ENCODE peak calls at places on chromosomes 7 and 10, in five cellular contexts. One of them, this sample, is unnamed.

GRCh38 chr10:103922659-103923058 is 4.7 kb upstream of the STN1 start:
- DNase-seq in A549: no peak
- DNase-seq in lower leg skin: no peak
- DNase-seq in sigmoid colon: no peak
- DNase-seq in stomach: no peak
- DNase-seq in this sample: no peak

GRCh38 chr7:44162179-44162578 is 21.0 kb upstream of the MYL7 start:
- DNase-seq in A549: no peak
- DNase-seq in lower leg skin: peak; percentile 57
- DNase-seq in sigmoid colon: no peak
- DNase-seq in stomach: no peak
- DNase-seq in this sample: no peak

GRCh38 chr7:105648561-105649401 is 67.5 kb upstream of the EFCAB10 start:
- DNase-seq in A549: peak; percentile 73
- DNase-seq in lower leg skin: no peak
- DNase-seq in sigmoid colon: peak; percentile 46
- DNase-seq in stomach: peak; percentile 60
- DNase-seq in this sample: no peak

GRCh38 chr7:17645500-17645899 is 294.8 kb downstream of the SNX13 start:
- DNase-seq in A549: no peak
- DNase-seq in lower leg skin: no peak
- DNase-seq in sigmoid colon: no peak
- DNase-seq in stomach: no peak
- DNase-seq in this sample: no peak

GRCh38 chr10:27771231-27771630 is 25.6 kb upstream of the MKX start:
- DNase-seq in A549: no peak
- DNase-seq in lower leg skin: no peak
- DNase-seq in sigmoid colon: no peak
- DNase-seq in stomach: no peak
- DNase-seq in this sample: no peak

GRCh38 chr10:10798021-10798420 is 219.7 kb upstream of the CELF2 start:
- DNase-seq in A549: no peak
- DNase-seq in lower leg skin: no peak
- DNase-seq in sigmoid colon: no peak
- DNase-seq in stomach: no peak
- DNase-seq in this sample: no peak

GRCh38 chr7:118366363-118366762 is 141.9 kb downstream of the ANKRD7 start:
- DNase-seq in A549: no peak
- DNase-seq in lower leg skin: no peak
- DNase-seq in sigmoid colon: no peak
- DNase-seq in stomach: no peak
- DNase-seq in this sample: no peak

GRCh38 chr10:90986136-90986760 is 65.4 kb upstream of the ANKRD1 start:
- DNase-seq in A549: no peak
- DNase-seq in lower leg skin: no peak
- DNase-seq in sigmoid colon: no peak
- DNase-seq in stomach: no peak
- DNase-seq in this sample: no peak

GRCh38 chr7:29854257-29854938 is 48.1 kb downstream of the WIPF3 start:
- DNase-seq in A549: no peak
- DNase-seq in lower leg skin: peak; percentile 32
- DNase-seq in sigmoid colon: no peak
- DNase-seq in stomach: no peak
- DNase-seq in this sample: no peak

GRCh38 chr7:111140091-111140870 is 49.4 kb downstream of the LRRN3 start:
- DNase-seq in A549: no peak
- DNase-seq in lower leg skin: no peak
- DNase-seq in sigmoid colon: no peak
- DNase-seq in stomach: no peak
- DNase-seq in this sample: no peak

GRCh38 chr10:23914641-23915040 is 294.3 kb upstream of the KIAA1217 start:
- DNase-seq in A549: no peak
- DNase-seq in lower leg skin: no peak
- DNase-seq in sigmoid colon: no peak
- DNase-seq in stomach: no peak
- DNase-seq in this sample: no peak

GRCh38 chr10:35041502-35041879 is 48.6 kb downstream of the CUL2 start:
- DNase-seq in A549: no peak
- DNase-seq in lower leg skin: no peak
- DNase-seq in sigmoid colon: no peak
- DNase-seq in stomach: no peak
- DNase-seq in this sample: no peak

GRCh38 chr7:92820191-92820590 is 16.2 kb downstream of the CDK6 start:
- DNase-seq in A549: no peak
- DNase-seq in lower leg skin: no peak
- DNase-seq in sigmoid colon: no peak
- DNase-seq in stomach: no peak
- DNase-seq in this sample: no peak

GRCh38 chr7:148185050-148185449 is 405.5 kb upstream of the C7orf33 start:
- DNase-seq in A549: no peak
- DNase-seq in lower leg skin: no peak
- DNase-seq in sigmoid colon: no peak
- DNase-seq in stomach: no peak
- DNase-seq in this sample: no peak

DNA sequence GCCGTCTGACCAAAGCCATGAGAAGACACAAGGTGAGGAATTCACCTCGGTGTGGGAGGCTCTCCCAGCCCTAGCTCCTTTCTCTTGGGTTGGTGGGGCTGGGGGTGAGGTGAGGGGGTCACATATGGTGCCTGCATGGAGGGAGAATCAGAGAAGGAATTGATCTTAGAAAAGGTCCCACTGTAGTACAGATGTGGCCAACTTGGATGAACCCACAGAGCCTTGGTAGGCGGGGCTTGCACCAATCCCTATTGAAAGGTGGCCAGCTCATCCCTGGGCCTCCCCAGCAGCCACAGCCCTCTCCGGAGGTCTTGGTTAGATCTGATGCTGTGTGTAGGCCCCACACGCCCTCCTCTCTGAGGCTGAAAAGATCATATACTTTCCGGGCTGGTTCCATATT is 19.0 kb downstream of the HKDC1 start:
- DNase-seq in A549: no peak
- DNase-seq in lower leg skin: no peak
- DNase-seq in sigmoid colon: no peak
- DNase-seq in stomach: no peak
- DNase-seq in this sample: no peak
- TF ChIP-seq CTCF in A549: no peak
- TF ChIP-seq CTCF in lower leg skin: no peak
- TF ChIP-seq CTCF in sigmoid colon: no peak
- TF ChIP-seq CTCF in stomach: no peak
- TF ChIP-seq CTCF in this sample: no peak

GRCh38 chr10:48658889-48659269 is 25.8 kb upstream of the WDFY4 start:
- DNase-seq in A549: no peak
- DNase-seq in lower leg skin: no peak
- DNase-seq in sigmoid colon: no peak
- DNase-seq in stomach: no peak
- DNase-seq in this sample: no peak

GRCh38 chr10:48661441-48661840 is 23.2 kb upstream of the WDFY4 start:
- DNase-seq in A549: no peak
- DNase-seq in lower leg skin: no peak
- DNase-seq in sigmoid colon: no peak
- DNase-seq in stomach: no peak
- DNase-seq in this sample: no peak

GRCh38 chr10:48656928-48657327 is 27.7 kb upstream of the WDFY4 start:
- DNase-seq in A549: no peak
- DNase-seq in lower leg skin: no peak
- DNase-seq in sigmoid colon: no peak
- DNase-seq in stomach: no peak
- DNase-seq in this sample: no peak

GRCh38 chr10:48658243-48658888 is 26.3 kb upstream of the WDFY4 start:
- DNase-seq in A549: peak; percentile 66
- DNase-seq in lower leg skin: peak; percentile 94
- DNase-seq in sigmoid colon: peak; percentile 81
- DNase-seq in stomach: peak; percentile 81
- DNase-seq in this sample: peak; percentile 86

DNA sequence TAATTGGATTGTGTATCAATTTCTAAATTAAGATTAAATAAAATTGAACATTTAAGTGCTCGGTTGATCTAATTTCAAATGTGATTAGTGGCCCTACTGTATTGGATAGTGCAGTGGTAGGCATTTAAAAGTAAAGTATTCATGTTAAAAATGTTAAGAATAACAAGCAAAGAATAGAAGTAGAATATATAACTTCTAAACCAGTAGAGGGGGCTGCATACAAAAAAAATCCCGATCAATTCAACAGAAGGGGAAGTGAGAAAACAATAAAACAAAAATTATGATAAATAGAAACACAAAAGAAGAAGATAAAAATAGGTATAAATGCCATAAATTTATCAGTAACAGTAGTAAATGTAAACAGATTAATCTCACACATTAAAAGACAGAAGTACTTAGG is 24.9 kb upstream of the WDFY4 start:
- DNase-seq in A549: no peak
- DNase-seq in lower leg skin: no peak
- DNase-seq in sigmoid colon: no peak
- DNase-seq in stomach: no peak
- DNase-seq in this sample: no peak
- TF ChIP-seq CTCF in A549: peak; percentile 23
- TF ChIP-seq CTCF in lower leg skin: no peak
- TF ChIP-seq CTCF in sigmoid colon: no peak
- TF ChIP-seq CTCF in stomach: no peak
- TF ChIP-seq CTCF in this sample: peak; percentile 71

GRCh38 chr10:95405655-95406054 is 114.9 kb upstream of the PDLIM1 start:
- DNase-seq in A549: no peak
- DNase-seq in lower leg skin: peak; percentile 37
- DNase-seq in sigmoid colon: no peak
- DNase-seq in stomach: no peak
- DNase-seq in this sample: no peak

GRCh38 chr10:95408931-95409873 is 118.4 kb upstream of the PDLIM1 start:
- DNase-seq in A549: no peak
- DNase-seq in lower leg skin: peak; percentile 84
- DNase-seq in sigmoid colon: no peak
- DNase-seq in stomach: no peak
- DNase-seq in this sample: no peak

GRCh38 chr10:95407546-95407945 is 116.7 kb upstream of the PDLIM1 start:
- DNase-seq in A549: no peak
- DNase-seq in lower leg skin: peak; percentile 63
- DNase-seq in sigmoid colon: no peak
- DNase-seq in stomach: no peak
- DNase-seq in this sample: no peak

GRCh38 chr10:95406651-95407280 is 116.0 kb upstream of the PDLIM1 start:
- DNase-seq in A549: no peak
- DNase-seq in lower leg skin: peak; percentile 88
- DNase-seq in sigmoid colon: peak; percentile 94
- DNase-seq in stomach: peak; percentile 95
- DNase-seq in this sample: no peak

GRCh38 chr10:95408148-95408930 is 117.5 kb upstream of the PDLIM1 start:
- DNase-seq in A549: no peak
- DNase-seq in lower leg skin: peak; percentile 78
- DNase-seq in sigmoid colon: no peak
- DNase-seq in stomach: no peak
- DNase-seq in this sample: no peak
- TF ChIP-seq CTCF in A549: no peak
- TF ChIP-seq CTCF in lower leg skin: no peak
- TF ChIP-seq CTCF in sigmoid colon: no peak
- TF ChIP-seq CTCF in stomach: no peak
- TF ChIP-seq CTCF in this sample: no peak

GRCh38 chr7:33807158-33807530 is 98.2 kb upstream of the BMPER start:
- DNase-seq in A549: no peak
- DNase-seq in lower leg skin: no peak
- DNase-seq in sigmoid colon: no peak
- DNase-seq in stomach: no peak
- DNase-seq in this sample: no peak

GRCh38 chr7:33806284-33807157 is 98.8 kb upstream of the BMPER start:
- DNase-seq in A549: no peak
- DNase-seq in lower leg skin: no peak
- DNase-seq in sigmoid colon: no peak
- DNase-seq in stomach: peak; percentile 56
- DNase-seq in this sample: no peak

GRCh38 chr7:33809218-33809617 is 96.1 kb upstream of the BMPER start:
- DNase-seq in A549: no peak
- DNase-seq in lower leg skin: no peak
- DNase-seq in sigmoid colon: no peak
- DNase-seq in stomach: no peak
- DNase-seq in this sample: no peak

GRCh38 chr7:33805630-33806233 is 99.6 kb upstream of the BMPER start:
- DNase-seq in A549: no peak
- DNase-seq in lower leg skin: no peak
- DNase-seq in sigmoid colon: no peak
- DNase-seq in stomach: peak; percentile 37
- DNase-seq in this sample: no peak

DNA sequence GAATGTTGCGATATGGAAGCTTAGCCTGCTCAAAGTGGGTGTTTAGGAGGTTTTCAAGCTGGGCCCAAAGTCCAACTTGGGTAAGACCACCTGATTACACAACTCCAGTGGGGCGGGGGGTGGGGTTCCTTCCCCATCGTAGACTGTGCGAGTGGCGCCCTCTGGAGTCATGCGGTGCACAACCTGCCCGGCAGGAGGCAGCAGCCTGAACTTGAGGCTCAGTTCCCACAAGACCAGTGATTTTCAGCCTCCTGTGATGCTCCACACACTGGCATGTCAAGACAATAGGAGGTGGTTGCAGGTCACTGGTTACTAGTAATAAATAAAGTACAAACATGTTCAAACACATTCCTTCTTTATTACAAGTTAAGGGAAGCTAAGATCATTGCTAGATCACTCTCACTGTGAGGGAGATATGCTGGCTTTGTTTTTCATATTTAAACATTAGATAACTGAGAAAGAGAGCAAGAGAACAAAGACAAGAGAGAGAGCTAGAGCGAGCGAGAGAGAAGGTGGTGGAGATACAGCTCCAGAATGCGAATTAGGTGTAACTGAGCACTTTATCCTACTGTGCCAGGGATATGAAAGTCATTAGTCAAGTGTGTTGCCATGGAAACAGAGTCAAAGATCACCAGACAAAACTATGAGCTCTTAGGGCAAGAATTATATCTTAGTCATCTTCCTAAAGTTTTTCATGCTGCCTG is 97.4 kb upstream of the BMPER start:
- DNase-seq in A549: peak; percentile 18
- DNase-seq in lower leg skin: no peak
- DNase-seq in sigmoid colon: no peak
- DNase-seq in stomach: no peak
- DNase-seq in this sample: peak; percentile 32
- TF ChIP-seq CTCF in A549: peak; percentile 45
- TF ChIP-seq CTCF in lower leg skin: no peak
- TF ChIP-seq CTCF in sigmoid colon: no peak
- TF ChIP-seq CTCF in stomach: no peak
- TF ChIP-seq CTCF in this sample: peak; percentile 37

GRCh38 chr10:94043431-94043990 is 49.8 kb downstream of the PLCE1 start:
- DNase-seq in A549: no peak
- DNase-seq in lower leg skin: no peak
- DNase-seq in sigmoid colon: no peak
- DNase-seq in stomach: no peak
- DNase-seq in this sample: no peak

GRCh38 chr10:94046152-94046551 is 52.4 kb downstream of the PLCE1 start:
- DNase-seq in A549: no peak
- DNase-seq in lower leg skin: no peak
- DNase-seq in sigmoid colon: no peak
- DNase-seq in stomach: no peak
- DNase-seq in this sample: no peak

GRCh38 chr10:94042814-94043175 is 49.1 kb downstream of the PLCE1 start:
- DNase-seq in A549: no peak
- DNase-seq in lower leg skin: no peak
- DNase-seq in sigmoid colon: no peak
- DNase-seq in stomach: no peak
- DNase-seq in this sample: no peak

GRCh38 chr10:94038024-94038423 is 44.3 kb downstream of the PLCE1 start:
- DNase-seq in A549: peak; percentile 67
- DNase-seq in lower leg skin: no peak
- DNase-seq in sigmoid colon: no peak
- DNase-seq in stomach: no peak
- DNase-seq in this sample: no peak

GRCh38 chr10:94042001-94042813 is 48.5 kb downstream of the PLCE1 start:
- DNase-seq in A549: peak; percentile 75
- DNase-seq in lower leg skin: no peak
- DNase-seq in sigmoid colon: no peak
- DNase-seq in stomach: no peak
- DNase-seq in this sample: no peak
- TF ChIP-seq CTCF in A549: peak; percentile 51
- TF ChIP-seq CTCF in lower leg skin: no peak
- TF ChIP-seq CTCF in sigmoid colon: no peak
- TF ChIP-seq CTCF in stomach: no peak
- TF ChIP-seq CTCF in this sample: no peak

This sample was measured in glutamatergic neuron.